ENCODE peak calls at places on chromosomes 4 and X, in six cellular contexts. V is H1; B is CD8-positive, alpha-beta T cell; E is AG09309; I is esophagus muscularis mucosa; P is brain microvascular endothelial cell. R is an unnamed sample.

GRCh38 chr4:136025540-136025939 is 1506.8 kb downstream of the PCDH18 start:
- DNase-seq in V (no peak), B (no peak), E (no peak), I (no peak), P (no peak), R (no peak)

GRCh38 chr4:155419266-155419665 is 42.5 kb upstream of the MAP9 start:
- DNase-seq in V (no peak), B (no peak), E (no peak), I (no peak), P (peak), R (no peak)

GRCh38 chr4:40550900-40551546 is 78.6 kb downstream of the RBM47 start:
- DNase-seq in V (no peak), B (peak), E (no peak), I (no peak), P (peak), R (peak)

GRCh38 chr4:69321153-69321729 is 41.0 kb downstream of the UGT2B28 start:
- DNase-seq in V (no peak), B (no peak), E (no peak), I (no peak), P (no peak), R (no peak)

GRCh38 chr4:72969957-72970356 is 99.6 kb downstream of the COX18 start:
- DNase-seq in V (no peak), B (no peak), E (no peak), I (peak), P (no peak), R (no peak)

GRCh38 chrX:136598631-136599030 is 49.3 kb upstream of the CD40LG start:
- DNase-seq in V (no peak), B (no peak), E (no peak), I (no peak), P (no peak), R (no peak)

GRCh38 chrX:14916017-14916674 is 42.9 kb downstream of the MOSPD2 start:
- DNase-seq in V (no peak), B (no peak), E (peak), I (no peak), P (peak), R (no peak)

GRCh38 chr4:76208005-76208765 is 5.4 kb downstream of the SCARB2 start:
- DNase-seq in V (no peak), B (no peak), E (peak), I (peak), P (peak), R (peak)

GRCh38 chr4:56425518-56425917 is 9.9 kb downstream of the PPAT start:
- DNase-seq in V (no peak), B (no peak), E (no peak), I (no peak), P (no peak), R (no peak)

GRCh38 chr4:147965056-147965455 is 233.2 kb downstream of the ARHGAP10 start:
- DNase-seq in V (no peak), B (no peak), E (no peak), I (no peak), P (no peak), R (no peak)

GRCh38 chr4:147965873-147966272 is 234.0 kb downstream of the ARHGAP10 start:
- DNase-seq in V (no peak), B (no peak), E (no peak), I (no peak), P (no peak), R (no peak)

GRCh38 chr4:147969573-147969972 is 237.7 kb downstream of the ARHGAP10 start:
- DNase-seq in V (no peak), B (no peak), E (no peak), I (no peak), P (no peak), R (no peak)

GRCh38 chr4:147968641-147969040 is 236.8 kb downstream of the ARHGAP10 start:
- DNase-seq in V (no peak), B (no peak), E (no peak), I (no peak), P (no peak), R (no peak)

GRCh38 chr4:147970003-147970402 is 238.1 kb downstream of the ARHGAP10 start:
- DNase-seq in V (no peak), B (no peak), E (no peak), I (no peak), P (no peak), R (no peak)
- H3K4me3 ChIP-seq in V (no peak), B (no peak), E (no peak), I (no peak), P (no peak), R (no peak)

GRCh38 chrX:68823413-68824151 is 5.2 kb upstream of the EFNB1 start:
- DNase-seq in V (no peak), B (no peak), E (no peak), I (no peak), P (no peak), R (peak)
- TF ChIP-seq CTCF in V (peak), B (no peak), E (no peak), I (no peak), P (no peak), R (no peak)

GRCh38 chr4:183987987-183988392 is 82.9 kb downstream of the STOX2 start:
- DNase-seq in V (no peak), B (no peak), E (peak), I (no peak), P (peak), R (peak)
- H3K4me3 ChIP-seq in V (peak), B (no peak), E (peak), I (peak), P (peak), R (no peak)

DNA sequence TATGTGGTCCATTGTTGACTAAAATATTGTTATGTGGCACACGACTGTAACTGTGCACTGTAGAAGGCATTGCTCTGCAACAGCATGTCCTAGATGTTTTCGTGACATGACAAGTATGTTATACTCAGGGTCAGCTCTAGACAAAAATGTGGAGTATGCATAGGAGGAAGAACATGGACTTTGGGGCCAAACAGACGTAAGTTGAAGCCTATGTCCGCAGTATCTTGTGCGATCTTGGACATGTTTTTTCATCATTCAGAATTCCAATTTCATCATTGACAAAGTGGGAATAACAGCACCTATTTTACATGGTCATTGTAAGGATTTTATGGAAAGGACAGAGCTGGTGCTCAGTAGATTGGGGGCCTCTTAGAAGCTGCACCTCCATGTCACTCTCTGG is 27.7 kb upstream of the PROM1 start:
- DNase-seq in V (no peak), B (no peak), E (no peak), I (peak), P (no peak), R (no peak)
- TF ChIP-seq CTCF in V (no peak), B (no peak), E (no peak), I (no peak), P (no peak), R (no peak)

GRCh38 chr4:169200361-169201030 is 70.3 kb downstream of the SH3RF1 start:
- DNase-seq in V (no peak), B (no peak), E (no peak), I (no peak), P (no peak), R (no peak)

GRCh38 chr4:169202143-169202699 is 68.5 kb downstream of the SH3RF1 start:
- DNase-seq in V (no peak), B (no peak), E (no peak), I (no peak), P (no peak), R (no peak)

GRCh38 chr4:169199184-169199583 is 71.6 kb downstream of the SH3RF1 start:
- DNase-seq in V (no peak), B (no peak), E (no peak), I (no peak), P (no peak), R (no peak)

GRCh38 chr4:169202878-169203277 is 67.9 kb downstream of the SH3RF1 start:
- DNase-seq in V (no peak), B (no peak), E (no peak), I (no peak), P (no peak), R (no peak)

DNA sequence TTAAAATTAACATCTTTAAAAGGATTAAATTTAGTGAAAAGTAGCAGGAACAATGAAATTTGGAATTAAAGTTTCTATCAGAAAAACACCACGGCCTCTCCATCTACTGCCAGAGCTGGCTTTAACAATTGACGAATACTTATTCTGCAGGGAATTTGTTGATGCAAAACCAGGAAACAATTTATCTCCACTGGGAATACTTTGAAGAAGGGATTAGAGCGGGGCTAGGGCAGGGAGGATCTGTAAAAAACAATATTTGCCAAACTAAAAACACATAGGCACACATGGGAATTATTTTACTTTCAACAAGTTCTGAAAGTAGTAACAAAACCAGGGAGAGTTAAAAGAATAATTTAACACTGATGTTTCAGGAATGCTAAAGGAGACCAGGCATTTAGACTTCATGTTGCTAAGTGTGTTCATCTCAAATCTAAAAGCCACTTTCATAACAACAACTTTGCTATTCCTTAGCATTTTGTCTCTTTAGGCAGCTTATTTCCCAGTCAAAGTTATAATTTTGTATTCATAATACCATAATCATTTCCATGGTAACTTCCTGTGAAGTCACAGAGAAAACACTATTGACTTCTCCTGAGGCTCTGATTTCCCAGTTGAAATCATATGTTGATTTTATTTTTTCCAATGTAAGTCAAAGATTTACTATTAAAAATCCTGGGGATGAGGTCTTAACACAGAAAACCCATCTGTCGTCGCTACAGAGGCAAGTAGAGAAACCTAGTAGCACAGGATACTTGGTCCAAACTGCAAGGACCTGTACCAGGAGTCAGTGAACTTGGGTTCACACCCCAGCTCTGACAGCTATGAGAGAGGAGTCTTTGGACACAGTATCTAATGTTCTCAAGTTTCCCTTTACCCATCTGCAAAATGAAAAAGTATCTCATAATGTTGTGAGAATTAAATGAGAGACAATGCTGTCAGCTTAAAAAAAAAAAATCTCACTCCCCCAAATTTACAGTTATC is 69.3 kb downstream of the SH3RF1 start:
- DNase-seq in V (no peak), B (no peak), E (no peak), I (no peak), P (no peak), R (no peak)
- H3K4me3 ChIP-seq in V (no peak), B (no peak), E (no peak), I (no peak), P (no peak), R (no peak)

GRCh38 chrX:103488332-103488731 is 31.0 kb downstream of the RAB40A start:
- DNase-seq in V (no peak), B (no peak), E (no peak), I (no peak), P (no peak), R (no peak)
- TF ChIP-seq CTCF in V (peak), B (no peak), E (peak), I (peak), P (peak), R (no peak)

GRCh38 chr4:143700420-143701352 is at the start of gene FREM3:
- DNase-seq in V (peak), B (no peak), E (no peak), I (no peak), P (no peak), R (no peak)

GRCh38 chr4:143701365-143701764 is 890 bp upstream of the FREM3 start:
- DNase-seq in V (no peak), B (no peak), E (no peak), I (no peak), P (no peak), R (no peak)

GRCh38 chr4:143700060-143700419 is 435 bp downstream of the FREM3 start:
- DNase-seq in V (peak), B (no peak), E (no peak), I (no peak), P (no peak), R (no peak)

GRCh38 chr4:143693856-143694255 is 6.6 kb downstream of the FREM3 start:
- DNase-seq in V (no peak), B (no peak), E (no peak), I (no peak), P (no peak), R (no peak)

DNA sequence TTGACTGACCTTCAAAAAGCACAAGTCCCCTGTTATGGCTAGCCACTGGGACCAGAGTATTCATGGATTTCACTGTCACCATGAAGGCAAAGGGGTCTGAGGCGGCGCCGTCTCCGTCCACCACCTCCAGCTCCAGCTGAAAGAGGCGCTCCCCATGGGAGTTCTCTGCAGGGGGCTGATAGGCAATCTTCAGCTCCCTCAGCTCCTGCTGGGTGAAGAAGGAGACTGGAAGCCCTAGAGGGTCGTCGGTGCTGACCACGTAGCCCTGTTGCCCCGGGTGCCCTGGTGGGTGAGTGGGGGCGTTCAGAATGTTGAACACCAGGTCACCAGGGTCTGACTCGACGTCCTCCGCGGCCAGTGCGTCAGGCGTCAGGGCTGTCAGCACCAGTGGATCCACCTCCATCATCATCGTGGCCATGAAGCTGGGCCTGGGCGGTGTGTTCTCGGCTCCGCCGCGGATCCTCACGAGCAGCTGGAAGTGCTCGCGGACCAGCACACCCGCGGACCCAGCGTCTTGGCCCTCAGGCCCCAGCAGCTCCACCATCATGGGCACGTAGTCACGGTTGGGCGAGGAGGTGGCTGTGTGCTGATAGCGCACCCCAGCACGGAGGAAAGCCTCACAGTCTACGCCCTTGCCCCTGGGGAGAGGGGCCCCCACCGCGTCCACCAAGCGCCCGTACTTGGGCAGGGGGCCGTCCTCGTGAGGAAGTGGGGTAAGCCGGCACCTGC is 980 bp downstream of the FREM3 start:
- DNase-seq in V (no peak), B (no peak), E (no peak), I (no peak), P (no peak), R (no peak)
- H3K4me3 ChIP-seq in V (peak), B (no peak), E (no peak), I (peak), P (no peak), R (no peak)

GRCh38 chr4:98995183-98996055 is at the start of gene METAP1:
- DNase-seq in V (peak), B (peak), E (peak), I (peak), P (peak), R (peak)
- TF ChIP-seq CTCF in V (peak), B (peak), E (peak), I (peak), P (peak), R (peak)

GRCh38 chr4:152665691-152666410 is 13.9 kb downstream of the TMEM154 start:
- DNase-seq in V (no peak), B (no peak), E (no peak), I (no peak), P (no peak), R (no peak)

GRCh38 chr4:152672403-152673092 is 7.2 kb downstream of the TMEM154 start:
- DNase-seq in V (no peak), B (no peak), E (no peak), I (no peak), P (no peak), R (no peak)

GRCh38 chr4:152666946-152667345 is 12.9 kb downstream of the TMEM154 start:
- DNase-seq in V (no peak), B (no peak), E (no peak), I (no peak), P (no peak), R (no peak)

GRCh38 chr4:152667781-152668180 is 12.0 kb downstream of the TMEM154 start:
- DNase-seq in V (no peak), B (no peak), E (no peak), I (no peak), P (no peak), R (no peak)

GRCh38 chr4:152668338-152668964 is 11.3 kb downstream of the TMEM154 start:
- DNase-seq in V (no peak), B (no peak), E (no peak), I (no peak), P (no peak), R (no peak)
- H3K4me3 ChIP-seq in V (no peak), B (no peak), E (no peak), I (no peak), P (no peak), R (no peak)